ENCODE peak calls at places on chromosomes 5 and 9, in seven cellular contexts. U is fibroblast of lung; J is stomach; O is CD8-positive, alpha-beta T cell; L is DND-41; V is ovary; K is tibial artery. M is an unnamed sample.

GRCh38 chr5:88884435-88884877 is 1.5 kb upstream of the MEF2C start:
- DNase-seq in U (peak; percentile 22), L (no peak), K (no peak), V (no peak), J (no peak), O (no peak), M (peak; percentile 18)

GRCh38 chr5:136035837-136036236 is 7.0 kb downstream of the TGFBI start:
- DNase-seq in U (no peak), J (no peak), O (no peak), K (peak; percentile 18), V (no peak), L (no peak), M (no peak)

GRCh38 chr5:19771174-19771835 is 216.7 kb downstream of the CDH18 start:
- DNase-seq in K (no peak), J (no peak), L (no peak), O (no peak), V (no peak), U (peak; percentile 58), M (peak; percentile 38)

GRCh38 chr9:129885018-129885669 is 49.9 kb downstream of the USP20 start:
- DNase-seq in O (peak; percentile 42), K (peak; percentile 45), J (peak; percentile 54), V (peak; percentile 53), U (no peak), L (peak; percentile 54), M (no peak)

GRCh38 chr5:16934669-16935068 is 1.4 kb downstream of the MYO10 start:
- DNase-seq in J (no peak), V (no peak), L (no peak), U (peak; percentile 64), O (no peak), K (no peak), M (peak; percentile 33)

GRCh38 chr5:148853868-148854267 is 27.5 kb downstream of the ADRB2 start:
- DNase-seq in J (no peak), L (no peak), U (no peak), K (no peak), V (no peak), O (no peak), M (no peak)

GRCh38 chr9:113155911-113156559 is 5.2 kb downstream of the SLC31A2 start:
- DNase-seq in O (no peak), L (peak; percentile 49), V (no peak), K (no peak), U (no peak), J (no peak), M (no peak)

GRCh38 chr9:134544388-134545212 is 97.0 kb upstream of the COL5A1 start:
- DNase-seq in L (no peak), O (no peak), K (no peak), U (peak; percentile 76), V (peak; percentile 54), J (no peak), M (peak; percentile 8)

GRCh38 chr5:59487838-59488729 is 405.4 kb downstream of the PDE4D start:
- DNase-seq in O (no peak), U (no peak), K (no peak), L (no peak), V (no peak), J (no peak), M (no peak)

GRCh38 chr5:135353952-135354721 is 44.9 kb downstream of the MACROH2A1 start:
- DNase-seq in V (no peak), K (no peak), O (no peak), L (no peak), J (no peak), U (peak; percentile 91), M (no peak)

GRCh38 chr5:83586874-83587776 is 115.6 kb downstream of the VCAN start:
- DNase-seq in O (no peak), J (no peak), L (no peak), V (no peak), U (peak; percentile 75), K (no peak), M (peak; percentile 58)

GRCh38 chr9:69171049-69171448 is 3.0 kb upstream of the TJP2 start:
- DNase-seq in J (peak; percentile 43), V (no peak), U (peak; percentile 30), L (no peak), K (no peak), O (no peak), M (peak; percentile 99)

GRCh38 chr9:136198605-136199083 is 6.3 kb downstream of the LHX3 start:
- DNase-seq in V (no peak), K (no peak), O (no peak), L (no peak), J (no peak), U (no peak), M (peak; percentile 48)

GRCh38 chr5:149100331-149100730 is 37.5 kb upstream of the SH3TC2 start:
- DNase-seq in O (no peak), K (no peak), L (no peak), U (no peak), V (no peak), J (no peak), M (no peak)

GRCh38 chr9:37675661-37676060 is 24.9 kb downstream of the FRMPD1 start:
- DNase-seq in V (no peak), L (no peak), J (no peak), U (no peak), O (no peak), K (no peak), M (no peak)

GRCh38 chr5:111984044-111984443 is 227.1 kb upstream of the NREP start:
- DNase-seq in U (peak; percentile 42), O (no peak), K (no peak), J (no peak), V (no peak), L (no peak), M (peak; percentile 70)

GRCh38 chr9:77751341-77752091 is 103.4 kb upstream of the GNA14 start:
- DNase-seq in V (peak; percentile 36), J (no peak), K (no peak), O (no peak), U (peak; percentile 81), L (peak; percentile 15), M (peak; percentile 51)

GRCh38 chr5:170745481-170746061 is 38.0 kb upstream of the GABRP start:
- DNase-seq in J (peak; percentile 65), O (no peak), K (no peak), L (no peak), U (no peak), V (no peak), M (no peak)

GRCh38 chr5:181220178-181220515 is 2.9 kb upstream of the TRIM41 start:
- DNase-seq in L (no peak), O (no peak), U (no peak), K (no peak), V (no peak), J (no peak), M (no peak)

GRCh38 chr5:65037845-65038815 is 269.4 kb downstream of the CWC27 start:
- DNase-seq in L (no peak), V (no peak), K (no peak), J (no peak), U (no peak), O (no peak), M (peak; percentile 50)

GRCh38 chr9:30943446-30944232 is 1440.8 kb upstream of the ACO1 start:
- DNase-seq in U (no peak), V (no peak), O (no peak), K (no peak), L (no peak), J (no peak), M (no peak)

GRCh38 chr5:150651924-150652688 is 8.9 kb upstream of the MYOZ3 start:
- DNase-seq in U (no peak), J (no peak), O (no peak), L (no peak), K (no peak), V (no peak), M (no peak)
- H3K36me3 ChIP-seq in U (peaks cover 17% of the 10 kb centered on the region), J (peaks cover 24% of the 10 kb centered on the region), O (no peaks in the 10 kb centered on the region), L (no peaks in the 10 kb centered on the region), K (peaks cover 22% of the 10 kb centered on the region), V (no peaks in the 10 kb centered on the region), M (peaks cover 27% of the 10 kb centered on the region)

GRCh38 chr5:140109050-140109817 is 4.7 kb upstream of the PURA start:
- DNase-seq in L (no peak), O (no peak), K (no peak), V (peak; percentile 28), J (no peak), U (peak; percentile 18), M (no peak)

GRCh38 chr5:140108093-140109049 is 5.5 kb upstream of the PURA start:
- DNase-seq in O (peak; percentile 39), K (peak; percentile 31), U (no peak), L (peak; percentile 38), V (peak; percentile 39), J (peak; percentile 41), M (peak; percentile 62)

GRCh38 chr5:140107312-140108092 is 6.4 kb upstream of the PURA start:
- DNase-seq in L (peak; percentile 94), V (peak; percentile 92), K (peak; percentile 86), U (peak; percentile 90), J (peak; percentile 94), O (peak; percentile 93), M (peak; percentile 79)

GRCh38 chr5:140106101-140106500 is 7.8 kb upstream of the PURA start:
- DNase-seq in L (no peak), K (no peak), V (no peak), J (no peak), O (no peak), U (no peak), M (peak; percentile 80)

DNA sequence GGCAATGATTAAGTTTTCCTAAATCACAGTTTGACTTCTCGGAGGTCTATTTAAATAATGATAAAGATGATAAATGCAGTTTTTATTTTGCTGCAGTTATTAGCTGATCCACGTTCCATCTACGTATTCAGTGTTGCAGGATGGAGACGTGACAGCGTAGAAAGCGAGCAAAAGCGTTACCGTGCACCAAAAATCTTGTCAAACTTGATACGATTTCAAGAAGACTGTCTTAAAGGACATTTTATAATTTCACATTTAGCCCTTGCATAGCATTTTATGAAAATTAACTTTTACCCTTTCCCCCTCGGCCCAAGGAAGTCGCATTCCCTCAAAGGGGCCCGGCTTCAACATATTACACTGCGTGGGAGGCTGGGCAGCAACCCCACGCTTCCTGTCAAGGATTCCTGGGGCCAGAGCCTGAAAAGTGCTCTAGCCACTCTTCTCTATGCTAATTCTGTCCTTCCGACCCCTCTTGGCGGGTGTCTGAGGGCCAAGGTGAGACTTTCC is 7.1 kb upstream of the PURA start:
- DNase-seq in O (no peak), U (no peak), V (no peak), L (no peak), K (no peak), J (no peak), M (no peak)
- TF ChIP-seq CTCF in O (no peak), U (no peak), V (no peak), L (no peak), K (no peak), J (no peak), M (no peak)

DNA sequence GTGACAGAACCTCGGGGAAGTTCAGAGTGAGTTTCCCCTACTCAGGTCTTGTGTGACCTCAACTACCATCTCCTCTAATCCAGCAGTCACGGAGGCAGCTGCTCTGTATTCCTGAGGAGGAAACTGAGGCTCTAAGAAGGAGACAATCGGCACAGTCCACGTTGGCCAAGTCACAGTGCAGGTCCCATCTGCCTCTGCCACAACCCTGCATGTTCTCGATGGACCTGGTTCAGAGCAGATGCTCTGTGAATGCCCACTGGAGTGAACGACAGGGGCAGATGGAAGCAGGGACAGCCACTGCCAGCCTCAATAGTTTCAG is 720 bp upstream of the ERGIC1 start:
- DNase-seq in J (no peak), V (no peak), U (no peak), O (no peak), K (no peak), L (no peak), M (no peak)
- H3K4me3 ChIP-seq in J (peak overlapping the region; percentile 88), V (no peak overlapping the region), U (no peak overlapping the region), O (peak overlapping the region; percentile 81), K (peak overlapping the region; percentile 76), L (no peak overlapping the region), M (no peak overlapping the region)

DNA sequence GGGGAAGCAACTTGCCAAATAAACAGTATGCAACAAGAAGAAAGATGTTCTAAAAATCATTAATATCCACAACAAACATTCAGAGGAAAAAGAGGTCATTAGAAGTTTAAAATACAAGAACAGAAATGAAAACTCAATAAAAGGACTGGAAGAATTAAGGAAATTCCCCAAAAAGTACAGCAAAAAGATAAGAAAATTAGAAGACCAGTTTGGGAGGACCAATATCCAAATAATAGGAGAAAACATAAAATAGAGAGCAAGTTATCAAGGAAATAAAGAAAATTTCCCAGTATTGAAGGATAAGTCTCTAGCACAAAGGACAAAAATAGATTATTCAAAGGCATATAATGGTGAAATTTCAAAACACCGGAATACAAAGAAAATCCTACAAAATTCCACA is 21.9 kb downstream of the DIAPH1 start:
- DNase-seq in O (no peak), K (no peak), J (no peak), L (no peak), U (no peak), V (no peak), M (no peak)
- H3K36me3 ChIP-seq in O (peaks cover 4% of the 10 kb centered on the region), K (no peaks in the 10 kb centered on the region), J (peaks cover 3% of the 10 kb centered on the region), L (peaks cover 30% of the 10 kb centered on the region), U (no peaks in the 10 kb centered on the region), V (no peaks in the 10 kb centered on the region), M (peaks cover 1% of the 10 kb centered on the region)

M was measured in bronchial epithelial cell.